ENCODE peak calls at places on chromosomes 4 and X, in six cellular contexts. J, M, W, A, N and T are unnamed samples.

GRCh38 chr4:8675383-8675782 is 82.8 kb downstream of the CPZ start:
- DNase-seq in J (no peak), M (no peak), W (peak; percentile 85), A (no peak), N (no peak), T (no peak)

GRCh38 chrX:83510466-83511181 is 2.5 kb downstream of the POU3F4 start:
- DNase-seq in J (no peak), M (no peak), W (peak; percentile 24), A (no peak), N (no peak), T (no peak)

GRCh38 chr4:164109517-164109916 is 615.0 kb downstream of the TMA16 start:
- DNase-seq in J (peak; percentile 72), M (no peak), W (no peak), A (no peak), N (no peak), T (no peak)

GRCh38 chr4:1746265-1746691 is 25.0 kb downstream of the TACC3 start:
- DNase-seq in J (peak; percentile 54), M (peak; percentile 44), W (peak; percentile 88), A (peak; percentile 53), N (no peak), T (peak; percentile 52)

GRCh38 chrX:120310861-120311631 is at the start of gene TMEM255A:
- DNase-seq in J (peak; percentile 14), M (no peak), W (peak; percentile 17), A (peak; percentile 8), N (no peak), T (no peak)

GRCh38 chr4:6460876-6461275 is 11.5 kb downstream of the PPP2R2C start:
- DNase-seq in J (no peak), M (no peak), W (no peak), A (no peak), N (no peak), T (no peak)

GRCh38 chr4:87188063-87188462 is 32.4 kb downstream of the KLHL8 start:
- DNase-seq in J (no peak), M (no peak), W (no peak), A (no peak), N (no peak), T (no peak)

GRCh38 chr4:118898221-118898620 is 9.6 kb downstream of the SYNPO2 start:
- DNase-seq in J (no peak), M (no peak), W (peak; percentile 20), A (no peak), N (no peak), T (no peak)

DNA sequence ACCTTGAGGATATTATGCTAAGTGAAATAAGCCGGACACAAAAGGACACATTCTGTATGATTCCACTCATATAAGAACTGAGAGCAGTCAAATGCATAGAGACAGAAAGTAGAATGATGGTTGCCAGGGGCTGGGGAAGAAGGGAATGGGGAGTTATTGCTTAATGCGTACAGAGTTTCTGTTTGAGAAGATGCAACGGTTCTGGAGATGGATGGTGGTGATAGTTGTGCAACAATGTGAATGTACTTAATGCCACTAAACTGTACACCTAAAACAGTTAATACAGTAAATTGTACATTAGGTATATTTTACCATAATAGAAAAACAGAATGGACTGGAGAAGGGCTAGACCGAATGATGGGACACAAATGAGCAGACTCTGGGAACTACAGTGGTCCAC is 15.8 kb downstream of the MAOB start:
- DNase-seq in J (no peak), M (no peak), W (no peak), A (no peak), N (no peak), T (no peak)
- H3K4me3 ChIP-seq in J (no peak overlapping the region), M (no peak overlapping the region), W (no peak overlapping the region), A (no peak overlapping the region), N (no peak overlapping the region), T (no peak overlapping the region)

GRCh38 chr4:17595471-17596005 is 18.5 kb downstream of the LAP3 start:
- DNase-seq in J (no peak), M (no peak), W (no peak), A (no peak), N (peak; percentile 27), T (no peak)

GRCh38 chr4:17597517-17597916 is 16.9 kb upstream of the MED28 start:
- DNase-seq in J (no peak), M (no peak), W (no peak), A (no peak), N (no peak), T (no peak)

GRCh38 chr4:17605236-17605635 is 9.2 kb upstream of the MED28 start:
- DNase-seq in J (no peak), M (no peak), W (no peak), A (no peak), N (no peak), T (no peak)

DNA sequence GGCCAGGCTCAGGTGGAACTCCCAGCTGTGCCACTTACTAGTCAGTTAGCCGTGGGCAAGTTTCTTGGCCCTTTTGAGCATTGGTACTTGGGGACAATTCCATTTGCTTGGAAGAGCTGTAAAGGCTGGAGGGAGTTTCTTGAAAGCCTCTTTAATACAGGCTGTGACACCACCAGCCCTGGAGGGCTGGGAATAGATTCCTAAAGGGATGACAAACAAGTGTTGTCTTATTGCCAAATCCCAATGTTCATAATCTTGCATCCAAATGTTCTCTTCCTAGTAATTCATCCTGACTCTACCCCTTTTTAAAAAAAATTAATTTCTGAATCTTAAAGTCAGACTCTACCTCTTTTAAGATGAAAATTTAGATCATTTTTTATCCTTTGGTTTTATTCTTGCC is 14.6 kb upstream of the MED28 start:
- DNase-seq in J (no peak), M (no peak), W (no peak), A (no peak), N (no peak), T (no peak)
- H3K36me3 ChIP-seq in J (no peaks in the 10 kb centered on the region), M (no peaks in the 10 kb centered on the region), W (peaks cover 26% of the 10 kb centered on the region), A (peaks cover 51% of the 10 kb centered on the region), N (peaks cover 87% of the 10 kb centered on the region), T (peaks cover 63% of the 10 kb centered on the region)

DNA sequence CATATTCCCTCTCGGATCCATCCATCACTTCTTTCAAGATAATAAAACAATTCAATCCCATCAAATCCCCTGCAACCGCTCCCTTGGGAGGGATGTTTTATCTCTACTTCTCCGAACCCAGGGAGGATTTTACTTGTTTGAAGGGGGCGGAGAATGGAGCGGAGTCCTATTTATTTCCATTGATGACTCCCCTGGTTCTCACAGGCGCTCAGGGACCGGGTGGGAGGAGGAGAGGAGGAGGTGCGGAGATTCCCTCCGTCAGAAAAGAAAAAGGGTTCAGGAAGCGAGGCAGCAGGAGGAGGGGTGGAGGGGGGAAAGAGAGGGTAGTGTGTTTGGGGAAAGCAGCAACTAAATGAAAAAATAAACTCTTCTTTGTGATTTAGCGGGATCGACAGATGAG is 2.1 kb downstream of the NDNF start:
- DNase-seq in J (no peak), M (no peak), W (peak; percentile 26), A (no peak), N (peak; percentile 39), T (no peak)
- H3K4me3 ChIP-seq in J (peak overlapping the region; percentile 69), M (peak overlapping the region; percentile 79), W (peak overlapping the region; percentile 71), A (no peak overlapping the region), N (peak overlapping the region; percentile 59), T (no peak overlapping the region)

DNA sequence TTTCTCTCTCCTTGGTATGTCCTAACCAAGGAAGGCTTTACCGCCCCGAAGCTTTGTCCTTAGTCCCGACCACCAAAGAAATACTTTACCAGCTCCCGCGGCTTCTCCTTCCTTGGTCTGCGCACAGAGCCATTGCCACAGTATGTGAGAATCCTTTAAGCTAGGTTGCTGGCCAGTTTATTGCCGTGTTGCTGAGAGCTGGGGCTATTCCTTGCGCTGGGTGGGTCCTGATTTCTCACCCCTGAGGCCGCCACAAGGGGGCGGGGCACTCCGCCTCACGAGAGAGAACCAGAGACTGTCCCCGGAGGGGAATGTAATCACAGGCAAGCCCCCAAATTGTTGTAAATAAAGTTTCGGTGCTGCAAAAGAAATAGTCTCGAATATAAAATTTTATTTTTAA is 331.0 kb upstream of the PCDH10 start:
- DNase-seq in J (no peak), M (no peak), W (peak; percentile 5), A (no peak), N (no peak), T (no peak)
- H3K36me3 ChIP-seq in J (no peaks in the 10 kb centered on the region), M (no peaks in the 10 kb centered on the region), W (no peaks in the 10 kb centered on the region), A (no peaks in the 10 kb centered on the region), N (no peaks in the 10 kb centered on the region), T (no peaks in the 10 kb centered on the region)

DNA sequence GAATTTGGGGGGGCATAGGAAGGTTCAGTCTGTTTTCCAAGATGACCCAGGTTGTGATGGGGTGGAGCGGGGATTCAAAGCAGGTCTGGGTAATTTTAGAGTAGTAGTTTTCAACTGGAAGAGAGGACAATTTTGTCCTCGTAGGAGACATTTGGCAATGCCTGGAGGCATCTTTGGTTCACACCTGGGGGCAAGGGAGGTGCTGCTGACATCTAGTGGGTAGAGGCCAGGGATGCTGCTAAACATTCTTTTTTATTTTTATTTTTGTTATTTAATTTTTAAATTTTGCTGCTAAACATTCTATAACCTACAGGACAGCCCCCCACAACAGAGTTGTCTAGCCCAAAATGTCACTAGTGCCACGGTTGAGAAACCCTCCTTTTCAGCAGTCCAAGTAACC is 1.9 kb downstream of the RAB9A start:
- DNase-seq in J (no peak), M (no peak), W (no peak), A (peak; percentile 18), N (no peak), T (peak; percentile 2)
- H3K4me3 ChIP-seq in J (peak overlapping the region; percentile 88), M (peak overlapping the region; percentile 70), W (no peak overlapping the region), A (no peak overlapping the region), N (peak overlapping the region; percentile 78), T (peak overlapping the region; percentile 24)